ENCODE peak calls at places on chromosome 10, in five cellular contexts. A, W, S, J and G are unnamed samples.

GRCh38 chr10:21084700-21085099 is 187.6 kb upstream of the NEBL start:
- DNase-seq in S (no peak), J (no peak), A (no peak), W (no peak), G (no peak)

GRCh38 chr10:1084011-1084950 is 28.1 kb downstream of the WDR37 start:
- DNase-seq in W (no peak), A (no peak), J (no peak), S (no peak), G (no peak)

GRCh38 chr10:103226011-103226410 is 19.7 kb upstream of the RPEL1 start:
- DNase-seq in J (no peak), W (no peak), S (no peak), A (no peak), G (no peak)

GRCh38 chr10:60397792-60398191 is 8.1 kb upstream of the ANK3 start:
- DNase-seq in S (no peak), A (no peak), J (no peak), W (no peak), G (no peak)

GRCh38 chr10:83373659-83374058 is 765.6 kb upstream of the GHITM start:
- DNase-seq in W (peak; percentile 24), S (no peak), A (peak; percentile 50), J (peak; percentile 23), G (no peak)

GRCh38 chr10:201328-201771 is 66.1 kb downstream of the ZMYND11 start:
- DNase-seq in S (no peak), A (no peak), W (peak; percentile 28), J (no peak), G (no peak)

GRCh38 chr10:6493521-6494451 is 86.3 kb downstream of the PRKCQ start:
- DNase-seq in J (no peak), A (no peak), S (no peak), W (no peak), G (no peak)

GRCh38 chr10:92279297-92279696 is 11.6 kb downstream of the CPEB3 start:
- DNase-seq in A (no peak), S (no peak), W (peak; percentile 21), J (no peak), G (no peak)

GRCh38 chr10:8444630-8445029 is 390.1 kb downstream of the GATA3 start:
- DNase-seq in W (peak; percentile 1), J (peak; percentile 25), A (peak; percentile 64), S (no peak), G (no peak)

GRCh38 chr10:19531324-19531723 is 284.9 kb upstream of the PLXDC2 start:
- DNase-seq in A (no peak), W (no peak), J (no peak), S (no peak), G (no peak)

GRCh38 chr10:52615756-52616419 is 156.7 kb downstream of the MBL2 start:
- DNase-seq in W (no peak), S (no peak), J (no peak), A (no peak), G (no peak)

GRCh38 chr10:117239031-117239430 is 1.9 kb upstream of the SLC18A2 start:
- DNase-seq in S (no peak), A (no peak), J (no peak), W (no peak), G (no peak)

GRCh38 chr10:117242463-117242832 is 1.5 kb downstream of the SLC18A2 start:
- DNase-seq in A (no peak), W (no peak), J (no peak), S (no peak), G (no peak)

GRCh38 chr10:117241541-117242462 is 888 bp downstream of the SLC18A2 start:
- DNase-seq in W (no peak), J (no peak), A (peak; percentile 63), S (no peak), G (no peak)

GRCh38 chr10:117240105-117240729 is 697 bp upstream of the SLC18A2 start:
- DNase-seq in S (no peak), J (no peak), A (peak; percentile 83), W (no peak), G (no peak)

GRCh38 chr10:117240730-117241529 is at the start of gene SLC18A2:
- DNase-seq in J (no peak), A (peak; percentile 62), W (no peak), S (no peak), G (no peak)
- H3K4me2 ChIP-seq in J (peak within 1 kb of the TSS; percentile 55), A (peak within 1 kb of the TSS; percentile 77), W (peak within 1 kb of the TSS; percentile 56), S (peak within 1 kb of the TSS; percentile 70), G (peak within 1 kb of the TSS; percentile 58)

DNA sequence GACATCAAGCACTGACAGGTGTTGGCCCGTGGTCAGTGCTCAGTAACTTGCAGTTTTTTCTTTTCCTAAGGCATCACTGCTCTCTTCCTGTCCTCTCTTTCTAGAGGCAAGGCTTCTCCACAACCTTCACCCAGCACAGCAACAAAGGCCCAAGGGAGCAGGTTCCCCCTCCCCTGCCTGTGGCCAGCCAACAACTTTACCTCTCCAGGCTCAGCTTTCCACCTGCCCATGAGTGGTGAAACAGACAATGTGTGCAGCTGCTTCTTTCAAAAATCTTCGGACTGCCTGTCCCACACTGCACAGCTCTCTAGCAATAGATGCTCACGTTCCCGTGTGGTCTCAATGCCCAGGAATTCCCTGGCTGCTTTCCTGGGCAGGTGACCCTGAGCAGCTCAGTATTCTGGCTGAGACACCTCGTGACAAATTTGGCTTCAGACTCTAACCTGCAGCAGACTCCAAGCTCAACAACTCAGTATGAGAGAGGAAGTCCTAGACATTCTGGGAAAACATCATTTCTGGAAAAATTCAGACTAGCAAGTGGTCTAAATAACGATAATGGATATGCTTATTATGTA is 28.9 kb upstream of the TMEM72 start:
- DNase-seq in W (no peak), J (no peak), A (no peak), S (no peak), G (no peak)
- H2BK12ac ChIP-seq in W (no peak overlapping the region), J (peak overlapping the region; percentile 33), A (no peak overlapping the region), S (no peak overlapping the region), G (no peak overlapping the region)

GRCh38 chr10:14880201-14880600 is 1.5 kb downstream of the SUV39H2 start:
- DNase-seq in W (peak; percentile 24), A (no peak), J (no peak), S (no peak), G (no peak)
- H3K9ac ChIP-seq in W (peak overlapping the region; percentile 99), A (peak overlapping the region; percentile 90), J (peak overlapping the region; percentile 92), S (no peak overlapping the region), G (no peak overlapping the region)

GRCh38 chr10:132536964-132537712 is 449 bp upstream of the INPP5A start:
- DNase-seq in W (peak; percentile 98), J (peak; percentile 98), S (peak; percentile 99), A (peak; percentile 100), G (peak; percentile 100)
- H3K4me2 ChIP-seq in W (peak overlapping the region; percentile 81), J (peak overlapping the region; percentile 78), S (peak overlapping the region; percentile 77), A (peak overlapping the region; percentile 40), G (peak overlapping the region; percentile 81)

DNA sequence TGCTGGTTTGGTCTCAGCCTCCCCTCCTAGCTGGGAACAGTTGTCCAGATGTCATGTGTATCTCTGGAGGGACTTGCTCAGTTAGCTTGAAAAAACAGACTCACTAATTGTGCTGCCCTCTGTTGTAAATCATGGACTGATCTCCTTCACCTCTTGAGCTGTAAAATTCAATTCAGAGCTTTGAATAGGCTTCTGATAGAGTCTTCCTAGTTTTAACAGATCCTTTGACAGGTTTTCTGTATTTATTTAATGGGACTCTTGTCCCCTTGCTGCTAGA is 405.2 kb downstream of the ADRA2A start:
- DNase-seq in S (no peak), W (no peak), A (no peak), J (no peak), G (no peak)
- H2BK12ac ChIP-seq in S (no peak overlapping the region), W (no peak overlapping the region), A (no peak overlapping the region), J (no peak overlapping the region), G (no peak overlapping the region)

GRCh38 chr10:74585231-74586087 is 240.9 kb upstream of the KAT6B start:
- DNase-seq in W (peak; percentile 44), J (no peak), A (no peak), S (no peak), G (no peak)
- H3K9ac ChIP-seq in W (peak overlapping the region; percentile 59), J (no peak overlapping the region), A (no peak overlapping the region), S (no peak overlapping the region), G (no peak overlapping the region)

DNA sequence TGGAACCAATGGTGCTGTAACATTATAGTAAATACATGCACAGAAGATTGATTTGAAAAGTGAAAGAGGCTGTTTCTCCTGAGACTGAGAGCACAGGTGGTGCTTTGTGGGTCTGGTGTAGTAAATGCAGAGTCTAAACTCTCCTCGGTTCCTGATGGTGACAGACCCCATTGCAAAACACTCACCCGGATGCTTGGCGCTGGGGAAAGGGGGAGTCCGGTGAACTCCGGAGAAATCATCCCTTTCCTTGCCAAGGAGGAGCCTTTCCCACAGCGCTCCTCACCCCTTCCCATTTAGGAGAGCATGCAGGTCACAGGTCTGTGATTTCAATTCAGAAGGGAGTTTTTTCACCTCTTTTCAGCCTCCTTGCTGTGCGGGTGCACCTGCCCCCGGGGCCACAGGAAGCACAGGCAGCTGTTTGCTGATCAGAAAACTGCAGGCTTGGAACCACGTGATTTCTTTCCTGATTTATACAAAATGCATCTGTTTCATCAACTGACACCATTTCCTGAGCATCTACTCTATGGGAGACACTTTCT is 75.6 kb upstream of the LYZL2 start:
- DNase-seq in S (no peak), W (no peak), J (no peak), A (no peak), G (no peak)
- H3K4me2 ChIP-seq in S (no peak overlapping the region), W (no peak overlapping the region), J (no peak overlapping the region), A (no peak overlapping the region), G (no peak overlapping the region)

DNA sequence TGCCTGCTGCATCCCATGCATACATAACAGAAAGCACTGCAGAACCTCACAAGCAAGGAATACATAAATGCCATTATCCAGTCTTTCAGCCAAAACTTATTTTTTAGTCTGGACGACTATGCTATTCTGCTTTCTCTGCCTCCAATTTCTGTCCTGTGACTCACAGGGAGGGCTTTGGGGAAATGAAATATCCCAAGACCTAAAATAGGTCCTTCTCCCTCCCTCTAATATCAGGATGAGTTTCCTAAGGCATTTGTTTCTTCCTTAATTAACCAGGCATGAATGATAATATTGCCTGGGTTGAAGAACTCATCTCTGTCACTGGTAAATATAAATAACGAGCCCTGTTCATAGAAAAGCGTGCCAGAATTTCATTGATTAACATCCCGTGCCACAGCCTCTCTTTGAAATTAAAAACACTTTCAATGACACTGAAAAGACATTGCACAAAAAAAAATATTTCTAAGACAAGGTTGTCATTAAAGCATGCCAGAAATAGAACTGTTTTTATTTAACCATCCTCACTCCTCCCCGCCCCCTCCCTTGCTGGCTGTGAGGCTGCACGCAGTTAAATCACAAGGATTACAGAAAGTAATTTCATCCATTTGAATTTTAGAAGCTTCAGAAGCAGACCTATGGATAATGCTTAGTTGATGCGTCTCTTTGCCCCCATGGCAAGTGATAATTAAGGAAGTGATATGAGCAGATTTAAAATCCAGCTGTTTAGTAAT is 103.0 kb upstream of the ANKRD1 start:
- DNase-seq in S (no peak), W (no peak), J (no peak), A (no peak), G (no peak)
- H2BK12ac ChIP-seq in S (no peak overlapping the region), W (no peak overlapping the region), J (no peak overlapping the region), A (no peak overlapping the region), G (no peak overlapping the region)

DNA sequence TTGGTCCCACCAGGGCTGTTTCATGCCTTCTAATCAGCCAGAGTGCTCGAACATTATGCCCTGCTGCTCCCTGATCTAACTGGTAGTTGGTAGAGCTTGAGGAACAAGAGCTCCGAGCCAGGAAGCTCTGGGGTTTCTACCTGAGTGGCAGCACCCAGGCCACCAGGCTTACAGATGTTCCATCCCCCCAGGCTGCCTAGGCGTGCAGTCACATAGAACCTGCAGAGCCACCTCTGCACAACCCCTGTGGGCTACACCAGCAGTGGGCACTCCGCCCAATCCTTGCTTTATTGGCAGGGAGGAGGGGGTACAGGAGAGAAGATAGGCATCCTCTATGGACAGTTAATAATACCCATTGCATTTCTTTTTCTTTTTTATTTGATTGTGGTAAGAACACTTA is 21.8 kb downstream of the MAP3K8 start:
- DNase-seq in J (no peak), S (no peak), A (no peak), W (no peak), G (no peak)
- H3K9ac ChIP-seq in J (no peak overlapping the region), S (no peak overlapping the region), A (no peak overlapping the region), W (peak overlapping the region; percentile 83), G (no peak overlapping the region)